ENCODE peak calls at places on chromosomes 5 and 9, in ten cellular contexts. T, Y, M, I, O, N, J, L, E and G are unnamed samples.
A peak's percentile ranks its signal among the peaks of the same experiment; 100 is the strongest.

GRCh38 chr9:1050125-1050895 is at the start of gene DMRT2:
- DNase-seq in T (peak; percentile 65), Y (peak; percentile 90), M (peak; percentile 91), I (peak; percentile 83), O (peak; percentile 97), N (peak; percentile 22), J (peak; percentile 76), L (no peak), E (peak; percentile 70), G (peak; percentile 84)

GRCh38 chr5:57246426-57246825 is 72.6 kb downstream of the GPBP1 start:
- DNase-seq in T (no peak), Y (no peak), M (no peak), I (no peak), O (no peak), N (no peak), J (no peak), L (no peak), E (no peak), G (no peak)

GRCh38 chr5:169018980-169019379 is 282.0 kb downstream of the SLIT3 start:
- DNase-seq in T (no peak), Y (no peak), M (no peak), I (no peak), O (no peak), N (no peak), J (no peak), L (no peak), E (no peak), G (no peak)

GRCh38 chr5:139725073-139725830 is 70.4 kb upstream of the PSD2 start:
- DNase-seq in T (peak; percentile 82), Y (peak; percentile 54), M (no peak), I (no peak), O (no peak), N (no peak), J (no peak), L (no peak), E (peak; percentile 74), G (no peak)

GRCh38 chr9:129708799-129709198 is 43.4 kb downstream of the PRRX2 start:
- DNase-seq in T (no peak), Y (no peak), M (no peak), I (no peak), O (no peak), N (no peak), J (no peak), L (no peak), E (no peak), G (no peak)

GRCh38 chr9:19184144-19184917 is 46.2 kb upstream of the DENND4C start:
- DNase-seq in T (peak; percentile 86), Y (peak; percentile 86), M (no peak), I (no peak), O (peak; percentile 97), N (peak; percentile 58), J (peak; percentile 75), L (peak; percentile 26), E (peak; percentile 91), G (no peak)

GRCh38 chr9:136664799-136665082 is 2.0 kb downstream of the EGFL7 start:
- DNase-seq in T (no peak), Y (no peak), M (no peak), I (no peak), O (no peak), N (no peak), J (no peak), L (no peak), E (no peak), G (no peak)

GRCh38 chr9:129828969-129829368 is 5.0 kb upstream of the TOR1A start:
- DNase-seq in T (no peak), Y (no peak), M (no peak), I (no peak), O (no peak), N (no peak), J (no peak), L (no peak), E (no peak), G (no peak)

GRCh38 chr5:54018438-54018837 is 291.9 kb downstream of the ARL15 start:
- DNase-seq in T (no peak), Y (no peak), M (no peak), I (no peak), O (no peak), N (no peak), J (no peak), L (no peak), E (no peak), G (no peak)

GRCh38 chr5:123119334-123119986 is 30.4 kb downstream of the PRDM6 start:
- DNase-seq in T (peak; percentile 79), Y (peak; percentile 49), M (peak; percentile 36), I (no peak), O (no peak), N (no peak), J (no peak), L (no peak), E (peak; percentile 61), G (peak; percentile 59)

GRCh38 chr5:135833521-135833920 is 942 bp upstream of the SLC25A48 start:
- DNase-seq in T (no peak), Y (no peak), M (no peak), I (no peak), O (peak; percentile 82), N (no peak), J (no peak), L (no peak), E (no peak), G (no peak)

GRCh38 chr9:3736186-3736585 is 210.4 kb upstream of the RFX3 start:
- DNase-seq in T (no peak), Y (no peak), M (no peak), I (no peak), O (no peak), N (no peak), J (no peak), L (no peak), E (peak; percentile 11), G (no peak)

GRCh38 chr5:151638619-151639018 is 47.5 kb upstream of the FAT2 start:
- DNase-seq in T (no peak), Y (no peak), M (no peak), I (no peak), O (peak; percentile 64), N (no peak), J (no peak), L (no peak), E (no peak), G (no peak)

GRCh38 chr9:38022995-38023394 is 46.0 kb downstream of the SHB start:
- DNase-seq in T (no peak), Y (peak; percentile 69), M (no peak), I (no peak), O (no peak), N (no peak), J (no peak), L (no peak), E (no peak), G (no peak)

GRCh38 chr9:136750526-136750925 is 2.2 kb upstream of the LCN6 start:
- DNase-seq in T (peak; percentile 22), Y (no peak), M (no peak), I (no peak), O (no peak), N (no peak), J (peak; percentile 75), L (no peak), E (no peak), G (no peak)

GRCh38 chr5:109034276-109034675 is 286.6 kb downstream of the FER start:
- DNase-seq in T (no peak), Y (no peak), M (no peak), I (no peak), O (no peak), N (no peak), J (no peak), L (no peak), E (no peak), G (no peak)

GRCh38 chr5:52725065-52725746 is 62.5 kb upstream of the ITGA1 start:
- DNase-seq in T (peak; percentile 20), Y (no peak), M (no peak), I (no peak), O (no peak), N (no peak), J (peak; percentile 95), L (no peak), E (peak; percentile 53), G (no peak)

GRCh38 chr9:126146254-126147145 is 180.1 kb upstream of the MVB12B start:
- DNase-seq in T (no peak), Y (no peak), M (peak; percentile 48), I (peak; percentile 30), O (peak; percentile 83), N (no peak), J (no peak), L (peak; percentile 40), E (no peak), G (no peak)

GRCh38 chr5:5135957-5136676 is 4.0 kb upstream of the ADAMTS16 start:
- DNase-seq in T (no peak), Y (no peak), M (no peak), I (no peak), O (no peak), N (no peak), J (no peak), L (no peak), E (no peak), G (no peak)

GRCh38 chr5:126104951-126105350 is 318.3 kb upstream of the GRAMD2B start:
- DNase-seq in T (no peak), Y (no peak), M (no peak), I (no peak), O (no peak), N (no peak), J (peak; percentile 50), L (no peak), E (no peak), G (no peak)
- TF ChIP-seq CTCF in T (no peak), Y (no peak), M (no peak), I (no peak), O (no peak), N (no peak), J (no peak), L (no peak), E (no peak), G (no peak)

GRCh38 chr9:79292731-79293280 is 279.0 kb upstream of the TLE4 start:
- DNase-seq in T (no peak), Y (no peak), M (no peak), I (no peak), O (no peak), N (no peak), J (no peak), L (no peak), E (no peak), G (no peak)
- TF ChIP-seq CTCF in T (no peak), Y (no peak), M (no peak), I (no peak), O (no peak), N (no peak), J (no peak), L (no peak), E (no peak), G (no peak)

GRCh38 chr5:138515571-138516275 is 27.3 kb downstream of the ETF1 start:
- DNase-seq in T (no peak), Y (no peak), M (no peak), I (no peak), O (no peak), N (no peak), J (no peak), L (no peak), E (no peak), G (no peak)
- TF ChIP-seq CTCF in T (no peak), Y (no peak), M (no peak), I (no peak), O (no peak), N (no peak), J (no peak), L (no peak), E (no peak), G (no peak)

DNA sequence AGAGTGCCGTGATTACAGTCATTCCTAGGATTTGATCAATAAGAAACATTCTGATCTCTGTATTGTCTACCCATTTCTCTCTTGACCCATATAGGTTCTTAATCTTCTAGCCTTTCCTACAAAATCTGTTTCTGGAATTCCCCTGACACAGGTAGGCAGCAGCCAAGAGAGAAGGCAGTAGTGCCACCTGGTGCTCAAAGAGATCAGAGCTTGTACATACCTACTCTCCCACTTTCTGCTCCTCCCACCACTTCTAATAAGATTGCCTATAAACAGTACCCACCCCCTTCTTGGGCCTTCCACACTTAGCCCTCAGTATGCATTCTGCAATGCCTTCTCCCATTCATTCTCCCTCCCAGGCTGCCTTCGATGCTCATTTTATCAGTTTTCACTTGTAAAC is 117.4 kb upstream of the RORB start:
- DNase-seq in T (peak; percentile 21), Y (no peak), M (peak; percentile 47), I (peak; percentile 12), O (no peak), N (no peak), J (peak; percentile 66), L (no peak), E (no peak), G (no peak)
- TF ChIP-seq CTCF in T (no peak), Y (peak; percentile 30), M (no peak), I (peak; percentile 66), O (no peak), N (peak; percentile 3), J (peak; percentile 70), L (no peak), E (no peak), G (peak; percentile 10)